ENCODE peak calls at places on chromosome 17, in four cellular contexts. O is IMR-90, A is GM23248, L is mesendoderm. G is an unnamed sample. For H3K4me1 and H3K27me3, the result is how much of the 10 kb centered on the place peaks cover.

GRCh38 chr17:77526259-77526711 is 385.5 kb downstream of the SEC14L1 start:
- DNase-seq in L (no peak), O (no peak), A (no peak), G (no peak)

GRCh38 chr17:80819422-80820164 is 172.0 kb upstream of the CHMP6 start:
- DNase-seq in L (no peak), O (no peak), A (no peak), G (no peak)

GRCh38 chr17:57706761-57707160 is 38.3 kb downstream of the CCDC182 start:
- DNase-seq in O (no peak), L (no peak), A (no peak), G (no peak)

GRCh38 chr17:70168979-70169706 is at the start of gene KCNJ2:
- DNase-seq in O (peak), L (peak), A (peak), G (peak)

GRCh38 chr17:70137451-70138230 is 31.7 kb upstream of the KCNJ2 start:
- DNase-seq in O (peak), A (peak), L (peak), G (no peak)

GRCh38 chr17:76793775-76794174 is 55.9 kb downstream of the MFSD11 start:
- DNase-seq in A (peak), L (peak), O (peak), G (no peak)

GRCh38 chr17:47720754-47721533 is 12.1 kb upstream of the TBX21 start:
- DNase-seq in L (peak), O (no peak), A (peak), G (peak)

GRCh38 chr17:35242805-35243458 is at the start of gene SLFN5:
- DNase-seq in O (peak), L (peak), A (peak), G (peak)

GRCh38 chr17:78429618-78429995 is 51.2 kb downstream of the PGS1 start:
- DNase-seq in A (no peak), O (no peak), L (no peak), G (no peak)

GRCh38 chr17:43129671-43130010 is 4.5 kb upstream of the BRCA1 start:
- DNase-seq in O (no peak), L (no peak), A (no peak), G (no peak)

GRCh38 chr17:43126911-43127290 is 1.7 kb upstream of the BRCA1 start:
- DNase-seq in A (no peak), L (no peak), O (no peak), G (no peak)

GRCh38 chr17:43132117-43132516 is 7.0 kb upstream of the BRCA1 start:
- DNase-seq in L (no peak), O (no peak), A (no peak), G (no peak)

GRCh38 chr17:43125133-43125966 is at the start of gene BRCA1:
- DNase-seq in L (peak), A (peak), O (peak), G (peak)

DNA sequence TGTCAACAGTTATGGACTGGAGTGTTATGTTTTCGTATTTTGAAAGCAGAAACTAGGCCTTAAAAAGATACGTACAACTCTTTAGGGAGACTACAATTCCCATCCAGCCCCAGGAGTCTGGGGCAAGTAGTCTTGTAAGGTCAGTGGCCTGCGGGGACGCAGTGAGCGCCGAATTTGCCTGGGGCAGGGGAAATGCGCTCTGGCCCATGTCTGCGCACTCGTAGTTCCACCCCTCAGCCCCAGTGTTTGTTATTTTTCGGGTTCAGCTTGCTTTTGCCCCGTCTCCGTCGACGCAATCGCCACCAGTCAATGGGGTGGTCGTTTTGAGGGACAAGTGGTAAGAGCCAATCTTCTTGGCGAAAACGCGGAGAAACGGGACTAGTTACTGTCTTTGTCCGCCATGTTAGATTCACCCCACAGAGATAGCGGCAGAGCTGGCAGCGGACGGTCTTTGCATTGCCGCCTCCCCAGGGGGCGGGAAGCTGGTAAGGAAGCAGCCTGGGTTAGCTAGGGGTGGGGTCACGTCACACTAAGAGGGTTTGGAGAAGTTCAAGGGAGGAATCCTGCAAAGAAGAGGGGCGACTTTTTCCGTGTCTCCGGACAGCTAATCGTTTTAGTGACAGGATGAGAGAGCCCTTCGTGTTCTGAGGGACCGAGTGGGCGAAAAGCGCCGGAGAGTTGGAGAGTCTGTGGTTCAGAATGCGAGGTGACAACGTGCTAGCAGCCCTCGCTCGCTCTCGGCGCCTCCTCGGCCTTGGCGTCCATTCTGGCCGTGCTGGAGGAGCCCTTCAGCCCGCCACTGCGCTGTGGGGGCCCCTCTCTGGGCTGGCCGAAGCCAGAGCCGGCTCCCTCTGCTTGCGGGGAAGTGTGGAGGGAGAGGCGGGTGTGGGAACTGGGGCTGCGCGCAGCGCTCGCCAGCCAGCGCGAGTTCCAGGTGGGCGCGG is 1.1 kb upstream of the BRCA1 start:
- DNase-seq in A (no peak), O (no peak), L (peak), G (peak)
- H3K4me1 ChIP-seq in A (under half), O (under half), L (under half), G (under half)

GRCh38 chr17:79655672-79656290 is 44.9 kb upstream of the RBFOX3 start:
- DNase-seq in L (no peak), A (no peak), O (no peak), G (no peak)
- H3K27me3 ChIP-seq in L (under half), A (under half), O (under half), G (under half)

GRCh38 chr17:50211249-50212120 is 10.1 kb upstream of the COL1A1 start:
- DNase-seq in L (peak), A (peak), O (no peak), G (no peak)

GRCh38 chr17:50213026-50214015 is 11.9 kb upstream of the COL1A1 start:
- DNase-seq in L (peak), O (peak), A (peak), G (no peak)

GRCh38 chr17:50209472-50210248 is 8.2 kb upstream of the COL1A1 start:
- DNase-seq in A (peak), L (peak), O (peak), G (peak)

GRCh38 chr17:50210249-50211225 is 9.1 kb upstream of the COL1A1 start:
- DNase-seq in O (peak), L (peak), A (peak), G (peak)

GRCh38 chr17:50212121-50212843 is 10.9 kb upstream of the COL1A1 start:
- DNase-seq in A (peak), O (peak), L (no peak), G (no peak)
- H3K4me3 ChIP-seq in A (peak), O (no peak), L (no peak), G (no peak)

GRCh38 chr17:1109606-1110523 is 69.9 kb downstream of the ABR start:
- DNase-seq in L (peak), A (no peak), O (no peak), G (peak)

GRCh38 chr17:1111599-1112443 is 68.0 kb downstream of the ABR start:
- DNase-seq in O (no peak), L (no peak), A (no peak), G (no peak)

GRCh38 chr17:1110524-1110843 is 69.3 kb downstream of the ABR start:
- DNase-seq in A (no peak), O (no peak), L (no peak), G (no peak)

GRCh38 chr17:1112875-1113274 is 66.9 kb downstream of the ABR start:
- DNase-seq in A (no peak), O (no peak), L (peak), G (no peak)

DNA sequence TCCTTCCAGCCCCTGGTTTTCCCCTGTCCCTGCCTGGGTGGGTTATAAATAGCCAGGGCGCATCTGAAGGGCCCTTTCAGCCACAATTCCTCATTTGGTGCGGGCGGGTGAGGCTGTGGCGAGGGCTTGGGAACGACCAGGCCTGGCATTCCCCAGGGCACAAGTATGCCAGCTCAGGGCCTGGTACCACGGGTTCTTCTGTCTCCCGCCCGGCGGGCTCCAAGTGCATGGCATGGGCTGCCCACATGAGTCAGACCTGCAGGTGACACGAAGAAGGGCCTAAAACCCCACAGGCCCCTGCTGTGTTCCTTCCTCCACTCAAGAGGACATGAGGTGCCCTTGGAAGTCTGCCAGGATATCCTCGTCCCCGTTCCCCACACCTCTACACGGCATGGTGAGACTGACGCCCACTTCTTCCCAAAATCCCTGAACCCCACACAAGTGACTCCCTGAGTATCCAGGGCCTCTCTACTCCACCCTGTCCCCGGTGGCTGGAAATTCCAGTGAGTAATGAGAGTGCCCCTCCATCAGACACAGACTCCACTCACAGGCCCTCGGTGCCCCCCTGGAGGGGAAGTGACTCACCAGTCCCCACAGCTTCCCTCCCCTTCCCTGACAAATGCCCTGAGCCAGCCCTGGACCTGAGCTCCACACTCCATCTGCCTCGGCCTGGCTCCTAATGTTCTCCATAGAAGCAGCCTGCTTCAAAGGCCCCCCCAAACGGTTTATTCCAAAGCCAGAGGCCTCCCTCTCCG is 68.8 kb downstream of the ABR start:
- DNase-seq in A (peak), L (peak), O (peak), G (no peak)
- H3K4me1 ChIP-seq in A (under half), L (under half), O (under half), G (under half)

GRCh38 chr17:55117063-55117611 is 147.6 kb upstream of the HLF start:
- DNase-seq in A (no peak), L (no peak), O (no peak), G (no peak)

GRCh38 chr17:55124730-55125129 is 140.0 kb upstream of the HLF start:
- DNase-seq in L (no peak), A (no peak), O (no peak), G (no peak)

GRCh38 chr17:55120651-55121050 is 144.1 kb upstream of the HLF start:
- DNase-seq in L (no peak), A (no peak), O (no peak), G (no peak)

GRCh38 chr17:55122114-55122513 is 142.6 kb upstream of the HLF start:
- DNase-seq in L (no peak), O (no peak), A (no peak), G (no peak)

DNA sequence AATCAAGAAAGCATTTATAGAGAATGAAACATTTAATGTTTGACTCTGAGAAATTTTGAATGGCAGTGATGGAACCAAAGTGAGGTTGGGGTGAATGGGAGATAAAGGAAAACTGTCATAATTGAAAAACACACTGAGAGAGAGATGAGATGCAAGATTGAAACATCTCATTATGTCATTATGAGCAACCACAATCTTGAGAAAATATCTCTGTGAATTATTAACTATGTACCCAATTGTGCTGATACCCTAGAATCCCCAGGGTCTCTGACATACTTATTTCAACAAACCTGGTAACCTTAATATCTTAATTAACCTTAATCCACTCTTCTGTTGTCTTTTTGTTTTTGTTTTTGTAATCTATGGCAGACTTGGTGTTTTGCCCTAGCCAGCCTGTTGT is 143.5 kb upstream of the HLF start:
- DNase-seq in L (no peak), A (no peak), O (no peak), G (no peak)
- H3K27me3 ChIP-seq in L (under half), A (under half), O (under half), G (under half)

GRCh38 chr17:44523672-44523972 is 20.4 kb upstream of the GPATCH8 start:
- DNase-seq in L (no peak), O (no peak), A (no peak), G (no peak)
- H3K4me3 ChIP-seq in L (no peak), O (no peak), A (no peak), G (no peak)

DNA sequence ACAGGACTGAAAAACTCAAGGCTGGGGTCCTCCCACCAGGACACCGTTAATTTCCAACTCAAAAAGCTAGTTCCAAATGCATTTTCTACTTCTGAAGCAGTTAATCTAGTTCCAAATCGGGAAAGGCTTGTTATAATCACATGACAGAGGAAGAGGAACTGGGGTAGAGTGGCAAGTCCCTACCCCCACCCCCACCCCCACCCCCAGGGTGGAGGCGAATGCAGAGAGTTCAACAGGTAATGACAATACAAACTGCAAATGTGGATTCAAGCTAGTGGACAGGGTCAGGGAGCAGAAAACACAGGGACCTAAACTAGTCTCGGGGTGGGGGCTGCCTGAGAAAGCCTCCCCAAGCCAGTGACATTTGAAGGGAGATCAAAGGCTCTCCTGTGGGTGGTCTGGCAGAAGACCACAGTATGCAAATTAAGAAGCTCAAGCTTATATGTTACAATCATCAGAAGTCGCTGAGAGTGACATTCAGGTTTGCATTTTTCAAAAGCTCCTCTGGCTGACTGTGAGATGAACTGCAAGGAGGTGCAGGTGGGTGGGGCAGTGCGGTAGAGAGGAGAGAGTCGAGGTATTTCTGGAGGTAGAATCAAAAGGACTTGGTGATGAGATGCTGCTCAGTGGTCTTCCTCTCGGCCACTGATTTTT is 56.4 kb upstream of the SLC25A19 start:
- DNase-seq in O (no peak), L (peak), A (no peak), G (peak)
- H3K4me1 ChIP-seq in O (under half), L (under half), A (under half), G (under half)